ENCODE peak calls at places on chromosome 9, in six cellular contexts. S, U, N, H, R and A are unnamed samples.
A peak's percentile ranks its signal among the peaks of the same experiment; 100 is the strongest.

GRCh38 chr9:91727316-91727861 is 222.6 kb downstream of the ROR2 start:
- DNase-seq in R (peak; percentile 67), U (peak; percentile 26), S (peak; percentile 53), H (peak; percentile 6), N (peak; percentile 44), A (peak; percentile 33)

GRCh38 chr9:93598647-93599241 is 22.4 kb downstream of the PHF2 start:
- DNase-seq in U (no peak), H (no peak), R (no peak), N (no peak), S (peak; percentile 61), A (no peak)

GRCh38 chr9:84139296-84140100 is 158.9 kb downstream of the RMI1 start:
- DNase-seq in S (peak; percentile 38), N (no peak), U (no peak), H (no peak), R (peak; percentile 70), A (peak; percentile 50)

GRCh38 chr9:95509851-95510529 is 6.8 kb downstream of the PTCH1 start:
- DNase-seq in H (no peak), N (peak; percentile 23), R (peak; percentile 54), U (no peak), S (peak; percentile 10), A (peak; percentile 16)

GRCh38 chr9:111937781-111938426 is 41.3 kb downstream of the UGCG start:
- DNase-seq in U (no peak), R (no peak), H (peak; percentile 74), S (peak; percentile 53), N (no peak), A (peak; percentile 56)

GRCh38 chr9:135617991-135618411 is 21.3 kb downstream of the GLT6D1 start:
- DNase-seq in N (no peak), H (no peak), U (no peak), S (no peak), R (no peak), A (no peak)

GRCh38 chr9:122131401-122131921 is 28.1 kb downstream of the NDUFA8 start:
- DNase-seq in S (peak; percentile 25), U (no peak), R (peak; percentile 23), H (no peak), N (no peak), A (no peak)

GRCh38 chr9:37582548-37583157 is 6.5 kb upstream of the FBXO10 start:
- DNase-seq in N (no peak), H (peak; percentile 47), R (peak; percentile 80), U (peak; percentile 47), S (peak; percentile 70), A (no peak)

GRCh38 chr9:86202338-86202882 is 57.0 kb downstream of the C9orf153 start:
- DNase-seq in N (no peak), S (peak; percentile 55), U (peak; percentile 20), H (peak; percentile 35), R (peak; percentile 74), A (peak; percentile 25)

GRCh38 chr9:131732636-131733340 is 7.1 kb downstream of the RAPGEF1 start:
- DNase-seq in R (no peak), N (no peak), S (no peak), H (no peak), U (no peak), A (no peak)

GRCh38 chr9:136058152-136058483 is 37.0 kb downstream of the NACC2 start:
- DNase-seq in R (no peak), U (no peak), H (no peak), N (no peak), S (no peak), A (no peak)

DNA sequence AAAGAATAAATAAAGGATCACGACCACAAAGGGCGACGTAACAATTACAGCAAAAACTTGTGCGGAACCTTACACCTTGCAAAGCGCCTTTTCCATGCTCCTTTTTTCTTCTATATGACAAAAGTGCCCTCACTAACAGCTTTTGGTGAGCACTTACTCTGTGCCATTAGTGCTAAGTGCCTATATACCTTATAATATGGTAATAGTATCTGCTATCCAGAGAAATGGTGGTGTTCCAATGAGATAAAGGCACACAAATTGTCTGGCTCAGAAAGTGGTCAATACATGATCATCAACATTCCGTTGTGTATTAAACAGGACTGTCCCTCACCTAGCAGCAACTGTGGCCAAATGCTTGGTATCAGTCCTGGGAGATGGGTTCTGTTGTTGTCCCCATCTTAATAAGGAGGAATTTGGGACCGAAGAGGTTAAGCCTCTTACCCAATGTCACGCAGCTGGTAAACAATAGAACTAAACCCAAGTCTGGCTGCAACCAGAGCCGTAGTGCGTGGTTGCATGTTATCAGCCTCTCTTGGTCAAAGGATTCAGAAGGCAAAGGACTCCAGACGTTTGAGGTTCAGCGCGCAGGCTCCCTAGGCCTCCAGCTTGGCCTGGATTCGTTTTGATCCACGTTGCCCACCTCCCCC is 559 bp upstream of the TOR2A start:
- DNase-seq in H (no peak), R (no peak), S (no peak), N (no peak), U (no peak), A (no peak)
- TF ChIP-seq CTCF in H (no peak), R (no peak), S (no peak), N (no peak), U (no peak), A (no peak)

GRCh38 chr9:79579624-79580023 is 7.9 kb downstream of the TLE4 start:
- DNase-seq in R (no peak), U (no peak), H (no peak), N (no peak), S (no peak), A (no peak)

GRCh38 chr9:79581388-79581787 is 9.6 kb downstream of the TLE4 start:
- DNase-seq in N (no peak), H (peak; percentile 61), U (no peak), S (peak; percentile 50), R (peak; percentile 63), A (no peak)

GRCh38 chr9:79580065-79580464 is 8.3 kb downstream of the TLE4 start:
- DNase-seq in S (no peak), U (no peak), R (peak; percentile 29), N (no peak), H (no peak), A (no peak)

GRCh38 chr9:79583957-79584654 is 12.3 kb downstream of the TLE4 start:
- DNase-seq in R (no peak), N (no peak), U (no peak), S (no peak), H (no peak), A (no peak)

DNA sequence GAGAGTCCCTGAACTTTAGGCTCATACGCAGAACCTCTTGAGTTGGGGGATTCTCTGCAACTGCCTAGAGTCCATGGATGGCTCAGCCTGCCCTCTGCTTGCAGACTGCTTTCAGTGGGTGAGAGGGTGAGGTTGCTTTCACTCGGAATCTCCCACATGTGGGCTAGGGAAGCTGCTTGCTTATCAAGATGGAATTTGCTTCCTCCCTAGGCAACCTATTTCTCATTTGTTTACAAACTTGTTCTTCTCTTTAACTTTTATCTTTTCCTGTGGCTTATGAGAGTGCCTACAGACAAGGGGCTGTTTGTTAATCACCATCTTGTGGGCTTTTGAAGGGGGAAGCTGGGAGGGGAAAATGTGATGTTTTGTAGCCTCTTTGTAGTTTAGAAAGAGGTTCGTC is 10.0 kb downstream of the TLE4 start:
- DNase-seq in H (peak; percentile 85), S (peak; percentile 82), R (peak; percentile 92), U (peak; percentile 76), N (no peak), A (no peak)
- TF ChIP-seq CTCF in H (no peak), S (no peak), R (no peak), U (no peak), N (no peak), A (no peak)

GRCh38 chr9:89468271-89468960 is 29.5 kb downstream of the SEMA4D start:
- DNase-seq in R (no peak), N (no peak), S (no peak), H (no peak), U (no peak), A (no peak)
- TF ChIP-seq CTCF in R (no peak), N (no peak), S (no peak), H (no peak), U (no peak), A (no peak)

DNA sequence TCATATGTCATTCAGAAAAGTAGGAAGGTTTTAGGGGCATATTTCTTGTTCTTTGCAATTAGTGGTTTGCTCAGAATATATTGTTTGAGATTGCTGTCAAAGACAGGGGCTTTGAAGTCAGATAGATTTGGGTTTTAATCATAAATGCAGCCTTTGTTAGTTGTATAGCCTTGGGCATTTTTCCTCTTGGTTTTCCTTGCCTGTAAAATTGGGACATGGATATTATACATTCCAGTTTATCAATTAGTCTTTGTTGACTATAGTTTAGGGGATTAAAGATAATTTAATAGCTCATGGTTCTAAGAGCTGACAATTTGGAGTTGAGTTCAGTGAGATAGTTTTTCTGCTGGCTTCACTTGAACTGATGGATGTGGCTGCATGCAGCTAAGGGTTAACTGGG is 88.9 kb downstream of the DMAC1 start:
- DNase-seq in R (no peak), H (no peak), S (no peak), U (no peak), N (no peak), A (no peak)
- TF ChIP-seq CTCF in R (no peak), H (no peak), S (no peak), U (no peak), N (no peak), A (no peak)

DNA sequence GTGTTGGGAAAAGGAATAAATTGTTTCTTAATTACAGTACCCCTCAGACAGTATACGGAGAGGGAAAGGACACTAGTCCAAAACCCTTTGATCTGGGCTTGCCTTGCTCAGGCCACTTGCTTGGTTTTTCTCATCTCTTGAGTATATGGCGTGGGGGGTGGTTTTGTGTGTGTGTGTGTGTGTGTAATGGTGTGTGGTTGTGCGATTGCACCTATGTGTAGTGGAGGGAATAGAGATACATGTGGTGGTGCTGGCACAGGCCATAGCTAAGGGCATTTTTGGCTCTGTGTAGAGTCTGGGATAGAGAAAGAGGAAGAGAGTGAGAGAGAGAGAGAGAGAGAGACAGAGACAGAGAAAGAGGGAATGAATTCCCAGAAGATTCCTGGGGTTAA is 59.0 kb upstream of the TLR4 start:
- DNase-seq in S (no peak), H (no peak), U (no peak), N (no peak), R (no peak), A (no peak)
- TF ChIP-seq CTCF in S (no peak), H (no peak), U (no peak), N (no peak), R (no peak), A (no peak)

GRCh38 chr9:20398511-20399338 is 223.6 kb downstream of the MLLT3 start:
- DNase-seq in H (no peak), R (no peak), S (no peak), N (no peak), U (no peak), A (no peak)
- TF ChIP-seq CTCF in H (no peak), R (no peak), S (no peak), N (no peak), U (no peak), A (no peak)

GRCh38 chr9:19517202-19517942 is 108.6 kb downstream of the ACER2 start:
- DNase-seq in H (no peak), R (no peak), S (peak; percentile 17), N (no peak), U (no peak), A (no peak)
- TF ChIP-seq CTCF in H (peak; percentile 50), R (peak; percentile 20), S (peak; percentile 61), N (peak; percentile 44), U (peak; percentile 25), A (no peak)

GRCh38 chr9:16206560-16206959 is 653.7 kb downstream of the CCDC171 start:
- DNase-seq in H (no peak), S (no peak), N (no peak), U (no peak), R (no peak), A (no peak)
- TF ChIP-seq CTCF in H (no peak), S (no peak), N (no peak), U (no peak), R (no peak), A (no peak)

GRCh38 chr9:124861342-124862229 is at the start of the genes ARPC5L and RPL35:
- DNase-seq in R (peak; percentile 98), H (peak; percentile 89), S (peak; percentile 79), U (peak; percentile 72), N (peak; percentile 93), A (peak; percentile 94)
- TF ChIP-seq CTCF in R (no peak), H (no peak), S (peak; percentile 40), U (peak; percentile 19), N (no peak), A (no peak)